ENCODE peak calls at places on chromosomes 13 and 19, in eight cellular contexts. One of them, this sample, is unnamed.

GRCh38 chr13:43676320-43676719 is 110.5 kb downstream of the ENOX1 start:
- DNase-seq in dorsolateral prefrontal cortex: no peak
- DNase-seq in fibroblast of mammary gland: peak; percentile 32
- DNase-seq in bronchial epithelial cell: no peak
- DNase-seq in gastrocnemius medialis: no peak
- DNase-seq in ovary: no peak
- DNase-seq in IMR-90: no peak
- DNase-seq in PC-3: no peak
- DNase-seq in this sample: no peak

GRCh38 chr19:7575426-7576040 is 20.1 kb upstream of the CAMSAP3 start:
- DNase-seq in fibroblast of mammary gland: peak; percentile 28
- DNase-seq in gastrocnemius medialis: no peak
- DNase-seq in IMR-90: no peak
- DNase-seq in PC-3: peak; percentile 73
- DNase-seq in dorsolateral prefrontal cortex: no peak
- DNase-seq in ovary: no peak
- DNase-seq in bronchial epithelial cell: peak; percentile 30
- DNase-seq in this sample: no peak

GRCh38 chr13:73449258-73449657 is 390.5 kb downstream of the KLF5 start:
- DNase-seq in bronchial epithelial cell: peak; percentile 90
- DNase-seq in ovary: no peak
- DNase-seq in gastrocnemius medialis: no peak
- DNase-seq in PC-3: peak; percentile 71
- DNase-seq in fibroblast of mammary gland: no peak
- DNase-seq in dorsolateral prefrontal cortex: no peak
- DNase-seq in IMR-90: peak; percentile 13
- DNase-seq in this sample: no peak

GRCh38 chr19:38068851-38069250 is 155.2 kb downstream of the DPF1 start:
- DNase-seq in fibroblast of mammary gland: peak; percentile 27
- DNase-seq in gastrocnemius medialis: no peak
- DNase-seq in dorsolateral prefrontal cortex: no peak
- DNase-seq in ovary: no peak
- DNase-seq in IMR-90: no peak
- DNase-seq in bronchial epithelial cell: no peak
- DNase-seq in PC-3: no peak
- DNase-seq in this sample: no peak

GRCh38 chr19:57803594-57804325 is 11.0 kb downstream of the ZNF552 start:
- DNase-seq in IMR-90: peak; percentile 79
- DNase-seq in dorsolateral prefrontal cortex: no peak
- DNase-seq in ovary: no peak
- DNase-seq in gastrocnemius medialis: no peak
- DNase-seq in fibroblast of mammary gland: peak; percentile 62
- DNase-seq in PC-3: peak; percentile 54
- DNase-seq in bronchial epithelial cell: peak; percentile 62
- DNase-seq in this sample: peak; percentile 97

GRCh38 chr19:18057557-18057956 is 29.2 kb downstream of the IL12RB1 start:
- DNase-seq in dorsolateral prefrontal cortex: peak; percentile 62
- DNase-seq in fibroblast of mammary gland: peak; percentile 24
- DNase-seq in PC-3: no peak
- DNase-seq in gastrocnemius medialis: peak; percentile 74
- DNase-seq in ovary: peak; percentile 27
- DNase-seq in bronchial epithelial cell: no peak
- DNase-seq in IMR-90: no peak
- DNase-seq in this sample: no peak

GRCh38 chr19:47623921-47624391 is 15.0 kb downstream of the BICRA start:
- DNase-seq in bronchial epithelial cell: peak; percentile 78
- DNase-seq in IMR-90: no peak
- DNase-seq in PC-3: no peak
- DNase-seq in dorsolateral prefrontal cortex: no peak
- DNase-seq in fibroblast of mammary gland: no peak
- DNase-seq in ovary: no peak
- DNase-seq in gastrocnemius medialis: no peak
- DNase-seq in this sample: no peak

GRCh38 chr19:18399008-18399407 is 1.6 kb upstream of the LRRC25 start:
- DNase-seq in dorsolateral prefrontal cortex: no peak
- DNase-seq in ovary: no peak
- DNase-seq in gastrocnemius medialis: no peak
- DNase-seq in IMR-90: peak; percentile 87
- DNase-seq in PC-3: peak; percentile 50
- DNase-seq in fibroblast of mammary gland: peak; percentile 60
- DNase-seq in bronchial epithelial cell: peak; percentile 76
- DNase-seq in this sample: peak; percentile 73

GRCh38 chr13:73767191-73767741 is 366.9 kb downstream of the KLF12 start:
- DNase-seq in IMR-90: peak; percentile 70
- DNase-seq in fibroblast of mammary gland: no peak
- DNase-seq in dorsolateral prefrontal cortex: no peak
- DNase-seq in gastrocnemius medialis: no peak
- DNase-seq in ovary: no peak
- DNase-seq in PC-3: no peak
- DNase-seq in bronchial epithelial cell: no peak
- DNase-seq in this sample: no peak

GRCh38 chr19:2747349-2747748 is 7.5 kb upstream of the SLC39A3 start:
- DNase-seq in PC-3: no peak
- DNase-seq in gastrocnemius medialis: no peak
- DNase-seq in dorsolateral prefrontal cortex: no peak
- DNase-seq in bronchial epithelial cell: no peak
- DNase-seq in IMR-90: no peak
- DNase-seq in ovary: no peak
- DNase-seq in fibroblast of mammary gland: no peak
- DNase-seq in this sample: no peak

GRCh38 chr13:70253834-70254233 is 145.6 kb upstream of the KLHL1 start:
- DNase-seq in IMR-90: no peak
- DNase-seq in ovary: no peak
- DNase-seq in fibroblast of mammary gland: no peak
- DNase-seq in gastrocnemius medialis: no peak
- DNase-seq in dorsolateral prefrontal cortex: no peak
- DNase-seq in bronchial epithelial cell: peak; percentile 76
- DNase-seq in PC-3: peak; percentile 23
- DNase-seq in this sample: no peak

GRCh38 chr19:719081-719512 is 10.4 kb downstream of the PALM start:
- DNase-seq in IMR-90: no peak
- DNase-seq in ovary: peak; percentile 92
- DNase-seq in PC-3: no peak
- DNase-seq in bronchial epithelial cell: no peak
- DNase-seq in gastrocnemius medialis: no peak
- DNase-seq in dorsolateral prefrontal cortex: no peak
- DNase-seq in fibroblast of mammary gland: peak; percentile 37
- DNase-seq in this sample: peak; percentile 33

GRCh38 chr19:28443361-28443760 is 769.6 kb downstream of the UQCRFS1 start:
- DNase-seq in PC-3: no peak
- DNase-seq in IMR-90: no peak
- DNase-seq in fibroblast of mammary gland: no peak
- DNase-seq in gastrocnemius medialis: no peak
- DNase-seq in bronchial epithelial cell: no peak
- DNase-seq in ovary: no peak
- DNase-seq in dorsolateral prefrontal cortex: no peak
- DNase-seq in this sample: no peak

GRCh38 chr19:21604351-21604926 is 99.0 kb downstream of the ZNF429 start:
- DNase-seq in dorsolateral prefrontal cortex: no peak
- DNase-seq in fibroblast of mammary gland: peak; percentile 5
- DNase-seq in IMR-90: peak; percentile 21
- DNase-seq in PC-3: peak; percentile 34
- DNase-seq in bronchial epithelial cell: peak; percentile 17
- DNase-seq in gastrocnemius medialis: no peak
- DNase-seq in ovary: no peak
- DNase-seq in this sample: peak; percentile 4

GRCh38 chr13:44792096-44792495 is 197.2 kb downstream of the NUFIP1 start:
- DNase-seq in dorsolateral prefrontal cortex: no peak
- DNase-seq in bronchial epithelial cell: no peak
- DNase-seq in fibroblast of mammary gland: no peak
- DNase-seq in gastrocnemius medialis: no peak
- DNase-seq in IMR-90: no peak
- DNase-seq in ovary: no peak
- DNase-seq in PC-3: no peak
- DNase-seq in this sample: no peak

GRCh38 chr19:571127-571974 is 1.0 kb upstream of the BSG start:
- DNase-seq in dorsolateral prefrontal cortex: no peak
- DNase-seq in ovary: peak; percentile 49
- DNase-seq in bronchial epithelial cell: peak; percentile 35
- DNase-seq in PC-3: peak; percentile 68
- DNase-seq in IMR-90: peak; percentile 35
- DNase-seq in gastrocnemius medialis: no peak
- DNase-seq in fibroblast of mammary gland: peak; percentile 16
- DNase-seq in this sample: no peak

GRCh38 chr19:12766051-12766521 is 9.3 kb downstream of the HOOK2 start:
- DNase-seq in ovary: peak; percentile 88
- DNase-seq in PC-3: peak; percentile 79
- DNase-seq in dorsolateral prefrontal cortex: peak; percentile 81
- DNase-seq in fibroblast of mammary gland: peak; percentile 71
- DNase-seq in gastrocnemius medialis: peak; percentile 50
- DNase-seq in bronchial epithelial cell: no peak
- DNase-seq in IMR-90: peak; percentile 73
- DNase-seq in this sample: peak; percentile 63

DNA sequence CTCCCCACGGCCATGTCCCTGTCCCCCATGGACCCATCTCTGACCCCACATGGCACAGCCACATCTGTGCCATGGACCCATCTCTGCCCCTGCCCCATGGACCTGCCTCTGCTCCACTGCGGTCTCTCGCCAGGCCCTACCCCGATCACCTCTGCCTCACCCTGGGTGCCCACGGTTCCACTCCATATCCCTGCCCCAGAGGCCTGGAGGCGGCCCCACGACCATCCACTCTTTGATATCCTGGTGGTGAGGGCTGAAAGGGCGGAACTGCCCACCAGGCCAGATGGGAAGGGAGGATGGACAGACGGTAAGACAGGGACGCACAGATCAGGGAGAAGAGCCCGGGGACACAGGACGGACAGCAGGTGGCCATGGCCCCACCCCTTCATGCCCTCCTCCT is 327 bp downstream of the PTGER1 start:
- DNase-seq in bronchial epithelial cell: no peak
- DNase-seq in gastrocnemius medialis: no peak
- DNase-seq in IMR-90: no peak
- DNase-seq in PC-3: no peak
- DNase-seq in fibroblast of mammary gland: no peak
- DNase-seq in ovary: no peak
- DNase-seq in dorsolateral prefrontal cortex: no peak
- DNase-seq in this sample: no peak
- H3K4me3 ChIP-seq in bronchial epithelial cell: no peak overlapping the region
- H3K4me3 ChIP-seq in gastrocnemius medialis: no peak overlapping the region
- H3K4me3 ChIP-seq in IMR-90: peak overlapping the region; percentile 7
- H3K4me3 ChIP-seq in PC-3: peak overlapping the region; percentile 50
- H3K4me3 ChIP-seq in fibroblast of mammary gland: peak overlapping the region; percentile 2
- H3K4me3 ChIP-seq in ovary: no peak overlapping the region
- H3K4me3 ChIP-seq in dorsolateral prefrontal cortex: no peak overlapping the region
- H3K4me3 ChIP-seq in this sample: peak overlapping the region; percentile 16

GRCh38 chr19:49817964-49818690 is at the start of gene MED25:
- DNase-seq in PC-3: peak; percentile 85
- DNase-seq in ovary: peak; percentile 90
- DNase-seq in gastrocnemius medialis: peak; percentile 73
- DNase-seq in dorsolateral prefrontal cortex: peak; percentile 73
- DNase-seq in bronchial epithelial cell: peak; percentile 71
- DNase-seq in IMR-90: peak; percentile 76
- DNase-seq in fibroblast of mammary gland: peak; percentile 77
- DNase-seq in this sample: peak; percentile 83
- TF ChIP-seq CTCF in PC-3: no peak
- TF ChIP-seq CTCF in ovary: peak; percentile 79
- TF ChIP-seq CTCF in gastrocnemius medialis: peak; percentile 35
- TF ChIP-seq CTCF in dorsolateral prefrontal cortex: peak; percentile 46
- TF ChIP-seq CTCF in bronchial epithelial cell: peak; percentile 20
- TF ChIP-seq CTCF in IMR-90: no peak
- TF ChIP-seq CTCF in fibroblast of mammary gland: no peak
- TF ChIP-seq CTCF in this sample: no peak

GRCh38 chr19:11373166-11373884 is 1.1 kb upstream of the SWSAP1 start:
- DNase-seq in IMR-90: no peak
- DNase-seq in PC-3: peak; percentile 58
- DNase-seq in fibroblast of mammary gland: no peak
- DNase-seq in gastrocnemius medialis: no peak
- DNase-seq in ovary: no peak
- DNase-seq in bronchial epithelial cell: peak; percentile 47
- DNase-seq in dorsolateral prefrontal cortex: peak; percentile 80
- DNase-seq in this sample: peak; percentile 6
- H3K4me3 ChIP-seq in IMR-90: no peak overlapping the region
- H3K4me3 ChIP-seq in PC-3: peak overlapping the region; percentile 68
- H3K4me3 ChIP-seq in fibroblast of mammary gland: no peak overlapping the region
- H3K4me3 ChIP-seq in gastrocnemius medialis: no peak overlapping the region
- H3K4me3 ChIP-seq in ovary: no peak overlapping the region
- H3K4me3 ChIP-seq in bronchial epithelial cell: no peak overlapping the region
- H3K4me3 ChIP-seq in dorsolateral prefrontal cortex: peak overlapping the region; percentile 82
- H3K4me3 ChIP-seq in this sample: no peak overlapping the region

DNA sequence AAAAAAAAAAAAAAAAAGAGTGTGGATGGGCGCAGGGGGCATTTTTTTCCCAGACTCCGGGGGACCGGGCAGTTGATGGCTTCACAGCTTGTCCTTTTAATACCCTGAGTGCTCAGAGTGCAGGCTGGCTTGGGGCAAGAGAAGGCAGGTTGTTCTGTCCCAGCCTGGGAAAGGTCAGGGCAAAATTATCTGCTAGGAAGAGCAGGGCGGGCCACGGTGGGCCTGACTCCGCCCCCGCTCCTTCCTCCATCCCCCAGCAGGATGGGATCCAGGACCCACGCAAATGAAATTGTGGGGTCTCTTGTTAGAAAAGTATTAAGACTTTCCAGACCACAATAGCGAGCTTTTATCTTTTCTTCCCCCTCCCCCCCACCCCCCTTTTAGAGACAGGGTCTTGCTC is 70.7 kb downstream of the PTPRS start:
- DNase-seq in ovary: no peak
- DNase-seq in fibroblast of mammary gland: no peak
- DNase-seq in IMR-90: no peak
- DNase-seq in dorsolateral prefrontal cortex: no peak
- DNase-seq in gastrocnemius medialis: no peak
- DNase-seq in PC-3: no peak
- DNase-seq in bronchial epithelial cell: no peak
- DNase-seq in this sample: no peak
- TF ChIP-seq CTCF in ovary: no peak
- TF ChIP-seq CTCF in fibroblast of mammary gland: no peak
- TF ChIP-seq CTCF in IMR-90: no peak
- TF ChIP-seq CTCF in dorsolateral prefrontal cortex: no peak
- TF ChIP-seq CTCF in gastrocnemius medialis: no peak
- TF ChIP-seq CTCF in PC-3: no peak
- TF ChIP-seq CTCF in bronchial epithelial cell: no peak
- TF ChIP-seq CTCF in this sample: no peak

DNA sequence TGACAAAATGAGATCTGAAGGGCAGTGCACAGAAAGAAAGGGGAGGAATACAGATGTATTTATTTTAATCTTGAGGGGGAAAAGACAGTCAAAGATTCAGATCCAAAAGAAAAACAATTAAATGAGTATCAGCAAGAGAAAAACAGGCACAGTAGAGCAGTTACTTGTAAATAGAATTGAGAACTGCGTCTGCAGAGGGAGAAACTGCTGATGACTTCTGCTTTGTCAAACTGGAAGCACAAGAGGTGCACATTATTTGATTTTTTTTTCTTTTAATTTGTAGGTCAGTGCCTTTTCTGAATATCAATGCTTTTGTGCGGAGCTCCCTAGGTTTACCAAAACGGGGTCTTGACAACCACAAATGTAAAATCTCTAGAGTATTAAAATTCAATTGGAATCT is 37.3 kb downstream of the EFNB2 start:
- DNase-seq in gastrocnemius medialis: no peak
- DNase-seq in bronchial epithelial cell: no peak
- DNase-seq in ovary: no peak
- DNase-seq in IMR-90: no peak
- DNase-seq in PC-3: no peak
- DNase-seq in fibroblast of mammary gland: no peak
- DNase-seq in dorsolateral prefrontal cortex: no peak
- DNase-seq in this sample: no peak
- H3K4me3 ChIP-seq in gastrocnemius medialis: no peak overlapping the region
- H3K4me3 ChIP-seq in bronchial epithelial cell: no peak overlapping the region
- H3K4me3 ChIP-seq in ovary: no peak overlapping the region
- H3K4me3 ChIP-seq in IMR-90: no peak overlapping the region
- H3K4me3 ChIP-seq in PC-3: no peak overlapping the region
- H3K4me3 ChIP-seq in fibroblast of mammary gland: no peak overlapping the region
- H3K4me3 ChIP-seq in dorsolateral prefrontal cortex: no peak overlapping the region
- H3K4me3 ChIP-seq in this sample: no peak overlapping the region

This sample was measured in AG10803.